ENCODE peak calls at places on chromosomes 13 and 19, in five cellular contexts. C is fibroblast of lung, W is ovary, I is lower leg skin, Q is left lung. R is an unnamed sample.

GRCh38 chr13:32323912-32324311 is 8.6 kb downstream of the BRCA2 start:
- DNase-seq in C (peak; percentile 54), W (no peak), I (no peak), Q (no peak), R (peak; percentile 62)

GRCh38 chr13:80177327-80177726 is 163.6 kb downstream of the SPRY2 start:
- DNase-seq in C (no peak), W (no peak), I (no peak), Q (no peak), R (no peak)

GRCh38 chr13:101303512-101303911 is 112.8 kb downstream of the NALCN start:
- DNase-seq in C (no peak), W (no peak), I (no peak), Q (no peak), R (peak; percentile 31)

GRCh38 chr19:1315470-1316166 is 29.9 kb downstream of the EFNA2 start:
- DNase-seq in C (peak; percentile 40), W (peak; percentile 46), I (no peak), Q (peak; percentile 82), R (peak; percentile 37)

GRCh38 chr19:34363094-34363493 is 1.9 kb upstream of the GPI start:
- DNase-seq in C (no peak), W (no peak), I (no peak), Q (peak; percentile 0), R (no peak)

GRCh38 chr13:79307866-79308298 is 98.2 kb downstream of the RBM26 start:
- DNase-seq in C (peak; percentile 26), W (peak; percentile 21), I (no peak), Q (peak; percentile 45), R (peak; percentile 23)

GRCh38 chr19:52095172-52096014 is at the start of gene ZNF841:
- DNase-seq in C (peak; percentile 95), W (peak; percentile 98), I (peak; percentile 94), Q (peak; percentile 97), R (peak; percentile 94)

GRCh38 chr19:40798997-40799557 is at the start of gene EGLN2:
- DNase-seq in C (no peak), W (no peak), I (no peak), Q (no peak), R (no peak)

GRCh38 chr13:111407381-111408131 is 87.1 kb downstream of the TEX29 start:
- DNase-seq in C (no peak), W (no peak), I (no peak), Q (peak; percentile 61), R (no peak)

GRCh38 chr19:49546825-49547565 is 19.2 kb downstream of the RCN3 start:
- DNase-seq in C (peak; percentile 91), W (peak; percentile 85), I (peak; percentile 81), Q (no peak), R (peak; percentile 92)

GRCh38 chr19:49651871-49652722 is 10.1 kb downstream of the SCAF1 start:
- DNase-seq in C (no peak), W (no peak), I (no peak), Q (peak; percentile 75), R (no peak)

GRCh38 chr13:112696001-112696868 is 6.4 kb downstream of the ATP11A start:
- DNase-seq in C (no peak), W (no peak), I (no peak), Q (peak; percentile 77), R (no peak)
- H3K4me3 ChIP-seq in C (no peak overlapping the region), W (no peak overlapping the region), I (no peak overlapping the region), Q (no peak overlapping the region), R (no peak overlapping the region)

DNA sequence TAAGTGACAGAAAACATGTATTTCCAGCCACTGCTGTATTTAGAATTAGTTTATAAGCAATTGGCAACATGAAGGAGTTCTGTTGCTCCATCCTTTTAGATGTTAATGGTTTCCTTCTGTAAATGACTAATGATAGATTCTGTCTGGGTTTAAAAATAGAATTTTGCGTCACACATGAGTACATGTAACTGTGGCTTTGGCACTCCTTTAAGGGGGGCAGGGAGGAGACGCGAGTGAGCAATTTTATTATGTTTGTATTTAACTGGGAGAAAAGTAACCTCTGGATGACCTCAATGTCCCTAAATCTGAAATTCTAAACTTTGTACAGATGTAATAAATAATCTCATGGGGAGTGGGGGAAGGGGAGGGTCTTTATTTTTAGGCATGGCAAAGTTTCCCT is 237.6 kb downstream of the RGCC start:
- DNase-seq in C (peak; percentile 98), W (peak; percentile 73), I (peak; percentile 40), Q (no peak), R (peak; percentile 97)
- H3K4me3 ChIP-seq in C (no peak overlapping the region), W (no peak overlapping the region), I (no peak overlapping the region), Q (no peak overlapping the region), R (no peak overlapping the region)

GRCh38 chr19:18833849-18834643 is 2.3 kb downstream of the UPF1 start:
- DNase-seq in C (no peak), W (no peak), I (no peak), Q (no peak), R (no peak)
- H3K4me3 ChIP-seq in C (peak overlapping the region; percentile 92), W (peak overlapping the region; percentile 78), I (no peak overlapping the region), Q (peak overlapping the region; percentile 88), R (peak overlapping the region; percentile 83)

DNA sequence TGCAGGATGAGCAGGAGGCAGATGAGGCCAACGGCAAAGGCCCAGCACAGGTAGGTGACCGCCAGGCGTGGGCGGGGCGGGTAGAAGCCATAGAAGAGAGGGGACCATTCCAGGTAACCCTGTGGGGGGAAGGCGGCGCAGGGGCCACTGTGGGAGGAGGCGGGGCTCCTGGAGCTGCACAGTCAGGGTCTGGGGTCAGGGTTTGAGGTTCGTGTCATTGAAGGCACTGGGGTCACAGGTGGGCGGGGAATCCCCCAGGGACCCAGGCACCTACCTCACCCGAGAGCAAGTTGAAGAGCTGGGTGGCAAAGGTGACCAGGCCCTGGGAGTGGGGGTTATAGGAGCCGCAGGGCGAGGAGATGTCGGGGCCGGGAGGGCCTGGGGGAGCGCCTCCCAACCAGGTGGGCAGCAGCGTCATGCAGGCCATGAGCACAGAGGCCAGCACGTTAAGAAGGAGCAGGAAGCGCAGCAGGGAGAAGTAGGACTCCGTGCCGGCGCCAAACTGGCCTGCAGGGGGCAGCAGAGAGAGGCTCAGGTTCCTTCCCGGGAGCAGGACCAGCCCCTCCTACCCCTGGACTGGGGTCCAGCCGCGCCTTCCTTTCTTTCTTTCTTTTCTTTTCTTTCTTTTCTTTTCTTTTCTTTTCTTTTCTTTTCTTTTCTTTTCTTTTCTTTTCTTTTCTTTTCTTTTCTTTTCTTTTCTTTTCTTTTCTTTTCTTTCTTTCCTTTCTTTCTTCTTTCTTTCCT is 4.6 kb downstream of the TMC4 start:
- DNase-seq in C (peak; percentile 83), W (peak; percentile 93), I (peak; percentile 86), Q (peak; percentile 99), R (peak; percentile 84)
- H3K4me3 ChIP-seq in C (no peak overlapping the region), W (no peak overlapping the region), I (no peak overlapping the region), Q (no peak overlapping the region), R (no peak overlapping the region)

DNA sequence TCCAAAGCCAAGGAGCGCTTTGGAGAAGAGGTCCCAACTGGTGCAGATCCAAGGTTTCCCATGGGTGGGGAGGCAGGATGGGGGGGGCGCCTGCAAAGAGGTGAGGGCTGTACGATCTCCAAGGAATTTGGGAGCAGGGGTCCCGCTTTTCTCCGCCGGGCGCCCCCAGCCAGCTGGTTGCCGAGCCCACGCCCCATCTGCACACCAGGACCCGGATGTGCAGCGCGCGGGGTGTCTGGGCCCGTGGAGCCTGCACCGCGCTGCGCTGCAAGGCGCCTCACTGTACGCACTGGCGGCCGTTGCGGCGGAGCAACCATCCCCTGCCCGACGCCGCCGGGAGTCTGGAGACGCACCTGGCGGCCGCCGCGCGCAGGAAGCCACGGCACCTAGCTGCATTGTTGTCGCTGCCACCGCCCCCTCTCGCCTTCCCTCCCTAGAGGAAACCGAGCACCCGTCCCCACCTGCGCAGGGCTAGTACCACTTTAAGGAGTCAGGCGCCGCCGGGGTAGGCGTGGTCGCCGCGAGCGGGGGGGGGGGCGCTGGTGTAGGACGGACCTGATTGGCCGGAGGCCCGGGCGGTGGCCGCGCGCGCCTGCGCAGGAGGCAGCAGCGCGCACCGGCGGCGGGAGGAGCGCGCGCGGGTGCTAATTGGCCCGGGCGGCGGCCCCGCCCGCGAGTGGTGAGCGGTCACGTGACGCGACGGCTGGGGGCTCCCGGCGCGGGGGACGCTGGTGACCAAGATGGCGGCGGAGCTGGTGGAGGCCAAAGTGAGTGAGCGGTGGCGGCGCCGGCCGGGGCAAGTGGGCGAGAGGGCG is at the start of gene PIAS4:
- DNase-seq in C (peak; percentile 91), W (peak; percentile 96), I (peak; percentile 92), Q (peak; percentile 98), R (peak; percentile 87)
- H3K4me3 ChIP-seq in C (peak within 1 kb of the TSS; percentile 92), W (peak within 1 kb of the TSS; percentile 91), I (peak within 1 kb of the TSS; percentile 75), Q (peak within 1 kb of the TSS; percentile 75), R (peak within 1 kb of the TSS; percentile 92)

DNA sequence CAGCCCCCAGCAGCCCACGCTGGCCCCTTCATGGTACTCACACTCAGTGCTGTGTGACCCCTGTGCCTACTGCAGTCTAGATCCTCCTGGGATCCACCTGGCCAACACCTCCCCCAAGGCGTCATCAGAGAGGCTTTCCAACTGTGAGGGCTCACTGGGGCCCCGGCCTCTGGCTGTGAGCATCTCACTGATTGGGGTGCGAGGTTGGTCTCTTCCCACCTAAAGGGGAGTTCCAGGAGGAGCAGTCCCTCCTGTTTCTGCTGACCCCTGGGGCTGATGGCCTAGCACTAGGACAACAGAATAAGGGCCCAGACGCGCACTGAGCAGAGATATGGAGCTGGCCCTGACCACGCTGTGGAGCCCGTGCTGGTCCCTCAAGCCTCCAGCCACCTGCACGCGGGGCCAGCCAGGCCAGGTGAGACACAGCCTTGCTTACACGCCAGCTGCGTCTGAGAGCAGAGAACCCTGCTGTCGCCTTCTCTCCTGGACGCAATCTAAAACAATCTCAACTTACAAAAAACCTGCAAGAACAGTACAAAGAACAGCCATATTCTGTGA is 32.2 kb downstream of the ELL start:
- DNase-seq in C (no peak), W (no peak), I (no peak), Q (no peak), R (no peak)
- H3K4me3 ChIP-seq in C (no peak overlapping the region), W (no peak overlapping the region), I (no peak overlapping the region), Q (no peak overlapping the region), R (no peak overlapping the region)

DNA sequence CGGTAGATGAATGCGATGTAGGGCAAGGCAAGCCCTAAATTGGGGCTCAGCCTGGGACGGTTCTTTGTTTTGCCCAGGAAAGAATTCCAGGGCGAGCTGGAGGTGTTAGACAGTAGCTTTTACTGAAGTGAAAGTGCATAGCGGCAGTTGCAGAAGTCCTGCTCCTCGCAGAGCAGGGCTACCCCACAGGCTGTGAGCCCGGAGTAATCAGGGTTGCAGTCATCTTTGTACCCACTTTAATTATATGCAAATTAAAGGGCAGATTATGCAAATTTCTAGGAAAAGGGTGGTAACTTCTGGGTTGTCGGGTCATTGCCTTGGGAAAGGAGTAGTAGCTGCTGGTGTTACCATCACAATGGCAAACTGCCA is 30.5 kb downstream of the VAV1 start:
- DNase-seq in C (no peak), W (no peak), I (no peak), Q (no peak), R (no peak)
- H3K4me3 ChIP-seq in C (no peak overlapping the region), W (no peak overlapping the region), I (no peak overlapping the region), Q (no peak overlapping the region), R (no peak overlapping the region)